ENCODE peak calls at places on chromosomes 4 and X, in ten cellular contexts. B is Calu3, O is AG08396, G is activated gamma-delta T cell treated with Interleukin-2 at 50 U/mL for 16 hours, W is astrocyte of the spinal cord, A is NCI-H345, X is activated T-cell treated with anti-CD3 and anti-CD28 coated beads for 1 hour, Q is mesothelial cell of epicardium, H is fibroblast of mammary gland, Z is HT1080. Y is an unnamed sample.

GRCh38 chrX:57528670-57529255 is 63.0 kb upstream of the ZXDB start:
- DNase-seq in G (no peak), B (peak), A (peak), Q (no peak), H (no peak), X (no peak), O (no peak), W (no peak), Z (peak), Y (peak)

GRCh38 chrX:153303276-153304262 is 18.0 kb downstream of the PNMA6F start:
- DNase-seq in A (no peak), Z (no peak), H (no peak), O (no peak), X (no peak), Q (no peak), B (no peak), W (no peak), G (no peak), Y (no peak)

GRCh38 chrX:54357414-54358377 is at the start of gene WNK3:
- DNase-seq in X (peak), Q (peak), W (peak), H (peak), Z (peak), G (peak), A (peak), O (peak), B (no peak), Y (peak)

GRCh38 chr4:8547108-8547911 is 32.9 kb upstream of the GPR78 start:
- DNase-seq in X (no peak), H (peak), Q (no peak), G (no peak), W (no peak), B (no peak), O (peak), A (no peak), Z (peak), Y (peak)

GRCh38 chrX:122866527-122866926 is 317.6 kb upstream of the GRIA3 start:
- DNase-seq in Q (no peak), H (peak), B (peak), A (no peak), Z (peak), X (no peak), G (no peak), W (peak), O (no peak), Y (no peak)

GRCh38 chr4:151824647-151825046 is 63.8 kb upstream of the GATB start:
- DNase-seq in Z (no peak), W (no peak), B (no peak), Q (no peak), A (no peak), O (no peak), H (no peak), G (no peak), X (no peak), Y (no peak)

GRCh38 chrX:130778773-130779172 is 124.2 kb downstream of the ENOX2 start:
- DNase-seq in A (no peak), Q (no peak), O (no peak), Z (peak), G (no peak), B (no peak), W (no peak), H (peak), X (no peak), Y (no peak)

GRCh38 chr4:148782284-148782683 is 340.1 kb upstream of the NR3C2 start:
- DNase-seq in Z (no peak), G (no peak), X (no peak), H (no peak), Q (no peak), B (peak), W (no peak), A (no peak), O (no peak), Y (peak)